ENCODE peak calls at places on chromosomes 3 and 15, in nine cellular contexts. L is WTC11, X is GM20000, Y is A172, O is GDM1, E is NCI-H2081, N is lower lobe of right lung, T is activated T-cell treated with anti-CD3 and anti-CD28 coated beads for 1 hour, C is NCI-H345. U is an unnamed sample.

GRCh38 chr3:77530870-77531269 is 491.0 kb downstream of the ROBO2 start:
- DNase-seq in N (no peak), X (no peak), T (no peak), C (no peak), E (no peak), O (no peak), Y (no peak), L (no peak), U (no peak)

GRCh38 chr15:52681441-52681840 is 2.3 kb upstream of the ATOSA start:
- DNase-seq in E (no peak), Y (no peak), C (no peak), O (no peak), T (no peak), L (no peak), X (no peak), N (no peak), U (no peak)

GRCh38 chr3:99242271-99242670 is 340.8 kb upstream of the DCBLD2 start:
- DNase-seq in N (no peak), O (no peak), X (no peak), Y (no peak), E (no peak), T (no peak), L (no peak), C (no peak), U (no peak)

GRCh38 chr3:47421741-47422649 is 41.2 kb downstream of the PTPN23 start:
- DNase-seq in X (peak; percentile 35), N (no peak), E (no peak), O (no peak), Y (no peak), C (peak; percentile 4), L (no peak), T (no peak), U (no peak)

GRCh38 chr3:42827654-42828053 is 18.4 kb downstream of the ACKR2 start:
- DNase-seq in T (no peak), Y (no peak), C (no peak), X (no peak), E (no peak), N (no peak), O (no peak), L (no peak), U (no peak)

GRCh38 chr15:34239151-34239761 is 14.4 kb downstream of the EMC4 start:
- DNase-seq in Y (peak; percentile 90), O (no peak), N (no peak), X (peak; percentile 17), T (no peak), E (no peak), L (no peak), C (no peak), U (no peak)

GRCh38 chr3:144221771-144222170 is 250.1 kb downstream of the DIPK2A start:
- DNase-seq in O (no peak), N (no peak), X (no peak), Y (no peak), E (peak; percentile 69), T (no peak), L (peak; percentile 17), C (peak; percentile 74), U (no peak)

GRCh38 chr15:85423256-85423655 is 42.9 kb downstream of the AKAP13 start:
- DNase-seq in X (no peak), Y (no peak), C (no peak), T (no peak), L (no peak), E (no peak), N (no peak), O (no peak), U (no peak)

GRCh38 chr3:151146071-151146730 is 56.8 kb downstream of the GPR171 start:
- DNase-seq in E (peak; percentile 94), N (peak; percentile 66), O (peak; percentile 77), C (peak; percentile 63), T (peak; percentile 20), X (peak; percentile 66), Y (peak; percentile 82), L (peak; percentile 73), U (peak; percentile 63)

GRCh38 chr3:14988988-14989394 is 41.6 kb downstream of the NR2C2 start:
- DNase-seq in T (no peak), E (no peak), X (peak; percentile 81), N (no peak), L (peak; percentile 34), C (no peak), O (no peak), Y (no peak), U (peak; percentile 14)

GRCh38 chr15:38563723-38564519 is 693 bp downstream of the RASGRP1 start:
- DNase-seq in L (peak; percentile 74), E (peak; percentile 53), X (peak; percentile 86), O (peak; percentile 61), N (peak; percentile 83), Y (peak; percentile 30), C (peak; percentile 52), T (peak; percentile 81), U (peak; percentile 49)

GRCh38 chr3:54538346-54538745 is 389.5 kb downstream of the LRTM1 start:
- DNase-seq in Y (no peak), L (peak; percentile 48), O (no peak), E (no peak), X (no peak), T (no peak), C (no peak), N (no peak), U (peak; percentile 38)

GRCh38 chr3:14113964-14114667 is 10.6 kb downstream of the CHCHD4 start:
- DNase-seq in L (no peak), C (no peak), O (no peak), T (no peak), Y (no peak), X (no peak), E (no peak), N (no peak), U (peak; percentile 41)

GRCh38 chr3:46236294-46237054 is 5.8 kb upstream of the CCR3 start:
- DNase-seq in E (no peak), T (no peak), C (no peak), Y (no peak), X (no peak), N (no peak), L (no peak), O (peak; percentile 46), U (no peak)

GRCh38 chr15:44726568-44727461 is 9.5 kb upstream of the TRIM69 start:
- DNase-seq in N (no peak), X (peak; percentile 58), Y (peak; percentile 96), E (no peak), O (peak; percentile 58), C (no peak), L (no peak), T (peak; percentile 48), U (no peak)

GRCh38 chr3:132783152-132783551 is 60.9 kb upstream of the NPHP3 start:
- DNase-seq in L (no peak), O (no peak), C (no peak), Y (peak; percentile 54), E (no peak), X (no peak), N (no peak), T (no peak), U (no peak)

U was measured in WERI-Rb-1.